ENCODE peak calls at places on chromosomes 16 and 17, in nine cellular contexts. K is neuronal stem cell; O is lung; V is aorta; J is hepatocyte; C is thoracic aorta; R is astrocyte; P is effector memory CD4-positive, alpha-beta T cell; W is heart left ventricle. X is an unnamed sample. For H3K4me1 and H3K36me3, the result is how much of the 10 kb centered on the place peaks cover.

GRCh38 chr17:74417178-74418045 is 14.5 kb upstream of the GPRC5C start:
- DNase-seq in P (no peak), R (peak), C (no peak), V (no peak), W (no peak), K (no peak), O (no peak), J (peak), X (peak)

GRCh38 chr16:31404353-31405064 is 11.4 kb downstream of the ITGAD start:
- DNase-seq in C (no peak), V (no peak), O (no peak), R (no peak), P (no peak), J (no peak), K (no peak), W (no peak), X (no peak)

GRCh38 chr16:88599092-88599733 is 29.0 kb downstream of the ZC3H18 start:
- DNase-seq in O (peak), K (no peak), C (peak), R (no peak), V (peak), W (peak), J (no peak), P (no peak), X (peak)

GRCh38 chr16:28291651-28292626 is at the start of gene SBK1:
- DNase-seq in P (peak), W (peak), R (peak), J (peak), O (peak), V (peak), K (peak), C (no peak), X (peak)

GRCh38 chr16:16096858-16097213 is 126.5 kb downstream of the ABCC6 start:
- DNase-seq in V (no peak), O (no peak), J (no peak), R (no peak), W (no peak), C (no peak), P (no peak), K (no peak), X (no peak)

GRCh38 chr17:18228176-18228682 is 2.8 kb downstream of the LLGL1 start:
- DNase-seq in P (no peak), V (no peak), R (no peak), K (no peak), J (no peak), C (no peak), W (no peak), O (no peak), X (no peak)

GRCh38 chr16:84825896-84826557 is 6.2 kb downstream of the CRISPLD2 start:
- DNase-seq in O (no peak), V (no peak), P (no peak), C (no peak), K (no peak), R (no peak), W (no peak), J (no peak), X (no peak)

GRCh38 chr16:76797457-76797856 is 393.5 kb upstream of the MON1B start:
- DNase-seq in W (no peak), R (no peak), C (no peak), V (no peak), P (no peak), O (no peak), K (no peak), J (no peak), X (no peak)

GRCh38 chr16:17467923-17468540 is 2.7 kb downstream of the XYLT1 start:
- DNase-seq in K (peak), V (peak), O (no peak), J (peak), W (peak), C (no peak), P (no peak), R (peak), X (peak)

GRCh38 chr17:10550014-10550413 is 556 bp upstream of the MYH2 start:
- DNase-seq in K (no peak), C (no peak), W (no peak), R (no peak), J (no peak), O (no peak), P (no peak), V (no peak), X (no peak)

GRCh38 chr16:86138121-86138944 is 239.4 kb downstream of the IRF8 start:
- DNase-seq in J (no peak), K (no peak), W (no peak), R (no peak), C (no peak), P (no peak), O (no peak), V (no peak), X (no peak)

GRCh38 chr16:81265658-81266451 is 27.4 kb downstream of the BCO1 start:
- DNase-seq in O (peak), C (no peak), R (peak), P (no peak), K (no peak), W (peak), J (peak), V (peak), X (peak)

GRCh38 chr17:40115101-40115436 is 6.7 kb upstream of the MSL1 start:
- DNase-seq in W (no peak), O (no peak), V (no peak), J (no peak), K (no peak), R (no peak), C (no peak), P (no peak), X (no peak)

GRCh38 chr17:16923097-16923903 is 48.6 kb downstream of the TNFRSF13B start:
- DNase-seq in O (no peak), V (no peak), W (no peak), P (no peak), K (no peak), R (no peak), J (no peak), C (no peak), X (no peak)

GRCh38 chr16:85369741-85370528 is 243.2 kb upstream of the GSE1 start:
- DNase-seq in R (no peak), O (peak), W (no peak), C (peak), K (peak), J (peak), P (no peak), V (peak), X (peak)

GRCh38 chr16:86248325-86248905 is 261.9 kb upstream of the FOXF1 start:
- DNase-seq in W (no peak), R (no peak), V (no peak), P (no peak), J (no peak), C (no peak), O (no peak), K (no peak), X (no peak)

GRCh38 chr16:82046941-82047340 is 11.9 kb downstream of the HSD17B2 start:
- DNase-seq in O (peak), C (no peak), P (no peak), J (no peak), R (no peak), W (no peak), V (no peak), K (no peak), X (no peak)

GRCh38 chr16:75114946-75115825 is 1.4 kb downstream of the LDHD start:
- DNase-seq in P (no peak), O (no peak), W (no peak), V (peak), R (no peak), J (no peak), K (no peak), C (no peak), X (no peak)

GRCh38 chr17:41702712-41703111 is 9.4 kb upstream of the GAST start:
- DNase-seq in V (no peak), C (no peak), J (no peak), W (no peak), K (no peak), P (no peak), O (no peak), R (no peak), X (no peak)

GRCh38 chr16:22358000-22358399 is 16.4 kb downstream of the CDR2 start:
- DNase-seq in R (no peak), C (no peak), P (no peak), V (no peak), J (no peak), W (no peak), O (no peak), K (no peak), X (no peak)

GRCh38 chr16:49651980-49652379 is 203.9 kb downstream of the ZNF423 start:
- DNase-seq in P (no peak), K (no peak), O (no peak), V (peak), W (no peak), C (no peak), J (no peak), R (no peak), X (peak)

GRCh38 chr17:30344283-30345088 is 10.6 kb upstream of the TMIGD1 start:
- DNase-seq in R (peak), C (no peak), O (peak), J (peak), P (no peak), V (no peak), K (no peak), W (peak), X (peak)

GRCh38 chr17:59084154-59084553 is 22.5 kb downstream of the TRIM37 start:
- DNase-seq in C (no peak), W (no peak), V (no peak), J (no peak), R (no peak), K (no peak), O (no peak), P (no peak), X (no peak)

GRCh38 chr17:72691601-72692000 is 400.9 kb downstream of the SLC39A11 start:
- DNase-seq in C (no peak), P (no peak), V (no peak), O (no peak), K (no peak), J (no peak), R (peak), W (no peak), X (no peak)

GRCh38 chr17:26792486-26792885 is 501.4 kb upstream of the WSB1 start:
- DNase-seq in O (no peak), R (peak), J (no peak), C (no peak), W (no peak), K (peak), V (no peak), P (no peak), X (no peak)

GRCh38 chr16:89377446-89377838 is 112.9 kb downstream of the ANKRD11 start:
- DNase-seq in K (no peak), V (no peak), O (no peak), J (no peak), W (no peak), R (no peak), P (no peak), C (no peak), X (no peak)

GRCh38 chr17:76195281-76196096 is 44.8 kb downstream of the RNF157 start:
- DNase-seq in K (no peak), P (no peak), C (no peak), R (no peak), J (no peak), W (no peak), O (no peak), V (no peak), X (no peak)

GRCh38 chr17:82213251-82214011 is 789 bp upstream of the CCDC57 start:
- DNase-seq in R (peak), P (peak), J (peak), W (no peak), O (no peak), K (no peak), C (no peak), V (peak), X (peak)

GRCh38 chr17:11901901-11902300 is 95.4 kb downstream of the ZNF18 start:
- DNase-seq in K (no peak), V (no peak), P (no peak), R (no peak), J (no peak), W (no peak), O (no peak), C (no peak), X (no peak)

GRCh38 chr17:80270104-80270503 is 9.5 kb downstream of the RNF213 start:
- DNase-seq in J (no peak), P (no peak), C (no peak), K (no peak), V (no peak), O (no peak), W (no peak), R (no peak), X (no peak)

GRCh38 chr17:17235212-17236174 is 1.5 kb downstream of the FLCN start:
- DNase-seq in P (no peak), W (no peak), V (no peak), O (peak), C (no peak), R (peak), J (peak), K (no peak), X (peak)

GRCh38 chr17:59451706-59452105 is 113.7 kb upstream of the DHX40 start:
- DNase-seq in J (peak), P (no peak), W (no peak), C (no peak), R (peak), V (no peak), K (no peak), O (no peak), X (no peak)

GRCh38 chr17:75048396-75048933 is 1.4 kb downstream of the KCTD2 start:
- DNase-seq in J (no peak), P (no peak), K (no peak), O (no peak), W (peak), R (peak), C (peak), V (no peak), X (no peak)

GRCh38 chr17:7587420-7587786 is 2.5 kb downstream of the SOX15 start:
- DNase-seq in O (no peak), J (no peak), C (no peak), W (no peak), P (no peak), R (peak), V (no peak), K (no peak), X (no peak)

GRCh38 chr16:85486256-85486915 is 126.7 kb upstream of the GSE1 start:
- DNase-seq in W (no peak), O (no peak), P (no peak), C (no peak), K (no peak), J (no peak), R (no peak), V (no peak), X (no peak)

GRCh38 chr17:35769895-35770486 is 9.3 kb downstream of the C17orf50 start:
- DNase-seq in K (no peak), P (no peak), C (no peak), O (no peak), J (no peak), V (no peak), R (no peak), W (no peak), X (no peak)
- H3K4me1 ChIP-seq in K (under half), P (under half), C (under half), O (under half), J (under half), V (under half), R (under half), W (under half), X (under half)

GRCh38 chr17:45090711-45091110 is 29.6 kb downstream of the NMT1 start:
- DNase-seq in P (no peak), K (no peak), O (no peak), J (no peak), V (no peak), C (no peak), W (no peak), R (no peak), X (no peak)
- H3K36me3 ChIP-seq in P (half or more), K (under half), O (under half), J (under half), V (under half), C (under half), W (half or more), R (under half), X (under half)

GRCh38 chr16:67448580-67448979 is 17.7 kb downstream of the HSD11B2 start:
- DNase-seq in J (no peak), C (no peak), R (no peak), K (no peak), W (no peak), V (no peak), O (no peak), P (no peak), X (peak)
- H3K4me1 ChIP-seq in J (under half), C (under half), R (under half), K (under half), W (half or more), V (under half), O (under half), P (under half), X (half or more)

DNA sequence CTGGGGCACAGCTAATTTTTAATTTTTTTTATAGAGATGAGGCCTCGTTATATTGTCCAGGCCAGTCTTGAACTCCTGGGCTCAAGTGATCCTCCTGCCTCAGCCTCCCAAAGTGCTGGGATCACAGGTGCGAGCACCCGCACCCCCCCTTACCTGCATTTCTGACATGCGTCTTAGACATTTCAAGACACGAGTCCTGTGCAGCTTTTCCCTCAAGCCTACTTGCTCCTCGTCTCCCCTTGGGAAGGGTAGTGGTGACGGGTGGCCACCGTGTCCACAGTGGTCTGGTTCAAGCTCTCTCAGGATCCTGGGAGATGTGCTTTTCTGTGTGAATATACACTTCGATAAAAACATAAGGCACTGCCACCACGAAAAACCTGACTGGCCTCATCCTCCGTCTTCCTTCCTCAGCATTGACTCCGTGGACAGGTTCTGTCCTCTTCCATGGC is 9.6 kb downstream of the CANT1 start:
- DNase-seq in R (no peak), P (no peak), V (peak), O (no peak), J (no peak), C (no peak), W (no peak), K (no peak), X (no peak)
- H3K36me3 ChIP-seq in R (under half), P (under half), V (under half), O (under half), J (under half), C (under half), W (under half), K (under half), X (under half)

DNA sequence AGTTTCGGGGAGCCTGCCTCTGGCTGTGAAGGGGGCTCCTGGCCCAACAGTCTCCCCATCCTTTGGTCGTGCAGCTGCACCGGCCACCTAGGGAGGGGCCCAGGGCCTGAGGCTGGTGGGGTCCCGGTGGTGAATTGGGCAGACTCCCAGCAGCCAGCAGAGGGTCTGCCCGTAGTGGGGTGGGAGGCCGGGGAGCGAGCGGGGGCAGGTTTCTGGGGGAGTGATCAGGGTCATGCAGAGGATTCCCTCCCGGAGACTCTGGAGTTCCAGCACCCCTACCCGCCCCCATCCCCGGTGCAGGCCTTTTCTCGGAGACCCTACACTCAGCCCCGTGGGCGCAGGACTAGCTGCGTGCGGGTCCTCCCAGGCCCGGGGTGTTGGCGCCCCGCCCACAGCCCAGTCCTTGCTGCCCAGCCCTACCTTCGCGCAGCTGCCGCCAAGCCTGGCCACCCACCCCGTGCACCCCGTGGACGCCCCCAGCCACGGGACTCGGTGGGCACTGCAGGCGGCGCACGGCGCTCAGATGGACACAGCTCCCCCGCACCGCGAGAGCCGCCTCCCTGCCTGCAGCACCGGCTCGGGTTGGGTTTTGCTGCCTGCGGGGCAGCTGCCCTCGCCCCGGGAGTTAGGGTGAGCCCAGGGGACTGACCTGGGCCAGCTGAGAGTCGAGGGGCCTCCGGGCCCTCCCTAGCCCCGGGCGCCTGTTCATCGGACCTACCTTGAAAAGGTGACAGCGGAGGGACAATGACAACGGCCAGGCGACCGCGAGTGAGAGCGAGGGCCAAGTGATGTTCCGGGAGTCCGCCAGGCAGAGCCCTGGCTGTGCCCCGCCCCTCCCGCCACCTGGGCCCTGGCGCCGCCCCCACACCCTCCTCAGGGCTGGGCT is at the start of gene GNG13:
- DNase-seq in W (no peak), V (no peak), K (peak), C (no peak), P (no peak), O (no peak), J (no peak), R (no peak), X (no peak)
- H3K4me1 ChIP-seq in W (under half), V (under half), K (under half), C (under half), P (under half), O (under half), J (under half), R (under half), X (under half)

X was measured in mucosa of descending colon.